ENCODE peak calls at places on chromosomes 6 and 20, in seven cellular contexts. C is epithelial cell of esophagus; W is activated CD8-positive, alpha-beta memory T cell treated with anti-CD3 and anti-CD28 coated beads for 4 hours; D is NCI-H2227 treated with DMSO at 0.1 percent for 48 hours; M is activated T-helper 1 cell treated with Interleukin-2 at 50 U/mL for 16 hours; E is stimulated activated CD4-positive, alpha-beta T cell treated with anti-CD3 and anti-CD28 coated beads, TNF-alpha, amount 100 ng/mL, for 24 hours; I is NCI-H1092 treated with DMSO at 0.1 percent for 48 hours. P is an unnamed sample.

GRCh38 chr6:163926642-163927041 is 512.1 kb downstream of the QKI start:
- DNase-seq in C (no peak), W (no peak), D (no peak), M (no peak), E (no peak), I (no peak), P (no peak)

GRCh38 chr6:43980004-43980795 is 147.1 kb downstream of the MRPL14 start:
- DNase-seq in C (no peak), W (no peak), D (no peak), M (no peak), E (no peak), I (peak), P (no peak)

GRCh38 chr20:42530855-42531674 is 658.6 kb downstream of the PTPRT start:
- DNase-seq in C (peak), W (no peak), D (no peak), M (no peak), E (no peak), I (peak), P (peak)

GRCh38 chr20:51104960-51105460 is 82.1 kb upstream of the KCNG1 start:
- DNase-seq in C (no peak), W (no peak), D (no peak), M (no peak), E (no peak), I (no peak), P (no peak)

GRCh38 chr6:134590449-134590848 is 272.5 kb upstream of the SGK1 start:
- DNase-seq in C (peak), W (no peak), D (no peak), M (no peak), E (no peak), I (no peak), P (no peak)

GRCh38 chr6:85389180-85389797 is 60.6 kb upstream of the NT5E start:
- DNase-seq in C (no peak), W (no peak), D (no peak), M (no peak), E (no peak), I (no peak), P (no peak)

GRCh38 chr6:150354754-150355571 is 13.8 kb upstream of the IYD start:
- DNase-seq in C (no peak), W (no peak), D (no peak), M (no peak), E (no peak), I (no peak), P (no peak)

GRCh38 chr6:77650098-77650663 is 2.7 kb upstream of the MEI4 start:
- DNase-seq in C (no peak), W (no peak), D (peak), M (no peak), E (peak), I (no peak), P (no peak)

GRCh38 chr20:59120491-59120890 is 43.1 kb upstream of the ZNF831 start:
- DNase-seq in C (no peak), W (no peak), D (no peak), M (no peak), E (peak), I (no peak), P (no peak)

GRCh38 chr20:59135093-59135492 is 28.5 kb upstream of the ZNF831 start:
- DNase-seq in C (peak), W (no peak), D (peak), M (no peak), E (no peak), I (no peak), P (no peak)

GRCh38 chr20:38617011-38617829 is 15.6 kb downstream of the ARHGAP40 start:
- DNase-seq in C (peak), W (no peak), D (no peak), M (no peak), E (no peak), I (no peak), P (no peak)

GRCh38 chr6:148869589-148869988 is 122.8 kb downstream of the UST start:
- DNase-seq in C (peak), W (no peak), D (no peak), M (no peak), E (no peak), I (no peak), P (no peak)

GRCh38 chr6:93721386-93722048 is 302.2 kb upstream of the EPHA7 start:
- DNase-seq in C (peak), W (no peak), D (peak), M (no peak), E (no peak), I (peak), P (no peak)

P was measured in GM19239.